ENCODE peak calls at places on chromosomes 2 and 18, in nine cellular contexts. L is CD8-positive, alpha-beta T cell; E is body of pancreas; F is GM12878; D is ovary; X is left lung; C is GM23248; Z is Peyer's patch; R is kidney. H is an unnamed sample.

GRCh38 chr2:170530803-170531564 is 184.2 kb upstream of the SP5 start:
- DNase-seq in R (no peak), F (no peak), D (no peak), C (no peak), Z (no peak), E (no peak), X (no peak), L (no peak), H (no peak)

GRCh38 chr18:66344227-66344626 is 259.7 kb downstream of the CDH19 start:
- DNase-seq in R (no peak), X (peak; percentile 33), L (no peak), Z (no peak), C (no peak), E (no peak), F (no peak), D (no peak), H (no peak)

GRCh38 chr2:177753682-177754475 is 318.7 kb downstream of the PDE11A start:
- DNase-seq in E (peak; percentile 62), X (peak; percentile 64), C (peak; percentile 78), F (no peak), D (peak; percentile 85), Z (peak; percentile 53), R (peak; percentile 87), L (no peak), H (peak; percentile 43)

GRCh38 chr18:45688113-45688512 is 35.9 kb upstream of the SLC14A1 start:
- DNase-seq in F (no peak), E (no peak), L (peak; percentile 22), D (no peak), C (peak; percentile 23), Z (no peak), X (no peak), R (no peak), H (no peak)

GRCh38 chr18:74249181-74249968 is 42.4 kb downstream of the CYB5A start:
- DNase-seq in X (no peak), C (peak; percentile 94), R (no peak), Z (no peak), D (peak; percentile 68), F (no peak), L (no peak), E (peak; percentile 54), H (no peak)

GRCh38 chr2:43486604-43487003 is 109.2 kb downstream of the THADA start:
- DNase-seq in E (peak; percentile 64), Z (no peak), X (peak; percentile 41), C (no peak), R (no peak), L (no peak), D (no peak), F (no peak), H (no peak)

GRCh38 chr2:55888941-55889340 is 34.6 kb downstream of the EFEMP1 start:
- DNase-seq in L (no peak), Z (no peak), F (no peak), X (no peak), C (peak; percentile 68), D (peak; percentile 21), E (no peak), R (no peak), H (no peak)

GRCh38 chr2:165762723-165763122 is 31.3 kb downstream of the GALNT3 start:
- DNase-seq in E (no peak), F (no peak), L (no peak), R (peak; percentile 54), Z (no peak), C (no peak), X (no peak), D (no peak), H (no peak)

GRCh38 chr2:191376981-191377629 is 131.9 kb downstream of the MYO1B start:
- DNase-seq in X (peak; percentile 84), Z (peak; percentile 60), D (peak; percentile 73), C (peak; percentile 96), L (no peak), R (peak; percentile 87), E (peak; percentile 85), F (peak; percentile 5), H (peak; percentile 73)

GRCh38 chr2:95264626-95265025 is 9.6 kb upstream of the PROM2 start:
- DNase-seq in C (peak; percentile 20), R (no peak), X (no peak), D (no peak), Z (no peak), F (no peak), E (no peak), L (no peak), H (no peak)

GRCh38 chr2:96533292-96534073 is 3.1 kb upstream of the ARID5A start:
- DNase-seq in X (peak; percentile 88), Z (peak; percentile 50), C (peak; percentile 93), L (no peak), F (no peak), E (peak; percentile 72), D (peak; percentile 86), R (peak; percentile 82), H (peak; percentile 66)

GRCh38 chr2:45199973-45200372 is 190.7 kb upstream of the SIX2 start:
- DNase-seq in L (no peak), F (no peak), D (no peak), X (no peak), Z (no peak), R (no peak), E (no peak), C (peak; percentile 84), H (no peak)

GRCh38 chr2:238509151-238509820 is 82.6 kb downstream of the ASB1 start:
- DNase-seq in R (peak; percentile 53), E (no peak), C (peak; percentile 29), D (no peak), L (no peak), F (no peak), Z (peak; percentile 11), X (no peak), H (no peak)

GRCh38 chr2:112084689-112085381 is 29.8 kb downstream of the TMEM87B start:
- DNase-seq in F (no peak), E (no peak), C (no peak), Z (no peak), R (no peak), L (no peak), D (no peak), X (no peak), H (no peak)

GRCh38 chr2:38448692-38449405 is 71.8 kb upstream of the ATL2 start:
- DNase-seq in E (no peak), Z (no peak), X (no peak), D (no peak), F (no peak), C (no peak), R (no peak), L (no peak), H (no peak)

GRCh38 chr2:224360801-224361251 is 41.1 kb downstream of the FAM124B start:
- DNase-seq in Z (no peak), L (no peak), E (no peak), C (peak; percentile 37), D (no peak), F (no peak), X (no peak), R (no peak), H (no peak)

GRCh38 chr2:161241894-161242293 is 66.3 kb upstream of the PSMD14 start:
- DNase-seq in C (no peak), R (no peak), L (no peak), X (no peak), E (no peak), Z (no peak), F (no peak), D (no peak), H (no peak)

GRCh38 chr2:207161724-207162123 is 4.0 kb downstream of the KLF7 start:
- DNase-seq in D (no peak), X (no peak), F (no peak), Z (no peak), C (peak; percentile 86), R (no peak), E (no peak), L (no peak), H (no peak)

GRCh38 chr2:26011990-26012856 is 21.7 kb upstream of the RAB10 start:
- DNase-seq in L (no peak), R (no peak), E (peak; percentile 83), Z (peak; percentile 68), C (peak; percentile 66), D (no peak), F (no peak), X (peak; percentile 83), H (peak; percentile 63)

DNA sequence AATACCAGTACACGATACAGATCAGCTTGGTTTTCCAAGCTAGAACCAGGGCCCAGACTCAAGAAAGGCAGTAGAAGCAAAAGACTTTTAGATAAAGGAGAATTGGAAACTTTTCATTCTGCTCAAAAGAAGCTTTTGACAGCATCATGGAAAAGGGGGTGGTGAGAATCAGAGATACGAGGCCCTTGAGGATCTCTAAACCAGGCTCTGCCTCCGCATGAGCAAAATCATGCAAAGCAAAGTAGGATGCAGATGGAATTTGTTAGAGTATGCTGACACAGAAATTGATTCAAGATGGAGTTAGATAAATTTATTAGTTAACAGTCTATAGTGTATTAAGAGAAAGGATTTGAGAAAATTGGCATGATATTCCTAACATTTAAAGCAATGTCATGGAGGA is 39.8 kb downstream of the FAM98A start:
- DNase-seq in X (no peak), L (no peak), D (no peak), E (no peak), R (no peak), C (no peak), Z (no peak), F (no peak), H (no peak)
- H3K4me3 ChIP-seq in X (no peak overlapping the region), L (no peak overlapping the region), D (no peak overlapping the region), E (no peak overlapping the region), R (no peak overlapping the region), C (no peak overlapping the region), Z (no peak overlapping the region), F (no peak overlapping the region), H (no peak overlapping the region)

GRCh38 chr18:71682591-71682990 is 861.6 kb downstream of the CBLN2 start:
- DNase-seq in C (no peak), R (no peak), L (no peak), Z (no peak), F (no peak), D (no peak), X (no peak), E (no peak), H (no peak)
- H3K27ac ChIP-seq in C (no peak overlapping the region), R (no peak overlapping the region), L (no peak overlapping the region), Z (no peak overlapping the region), F (no peak overlapping the region), D (no peak overlapping the region), X (no peak overlapping the region), E (no peak overlapping the region), H (no peak overlapping the region)

GRCh38 chr2:149783284-149783683 is 195.7 kb upstream of the MMADHC start:
- DNase-seq in F (no peak), X (no peak), E (no peak), L (no peak), D (no peak), R (no peak), C (no peak), Z (no peak), H (no peak)

GRCh38 chr2:149781263-149781808 is 193.8 kb upstream of the MMADHC start:
- DNase-seq in X (no peak), L (no peak), C (no peak), Z (no peak), E (no peak), F (no peak), R (no peak), D (no peak), H (no peak)

GRCh38 chr2:149787206-149787605 is 199.6 kb upstream of the MMADHC start:
- DNase-seq in R (no peak), E (no peak), Z (no peak), C (peak; percentile 31), D (no peak), X (no peak), L (no peak), F (no peak), H (no peak)

GRCh38 chr2:149782566-149782965 is 195.0 kb upstream of the MMADHC start:
- DNase-seq in R (no peak), L (no peak), D (no peak), C (peak; percentile 21), Z (no peak), F (no peak), X (no peak), E (no peak), H (no peak)
- H3K4me3 ChIP-seq in R (no peak overlapping the region), L (no peak overlapping the region), D (no peak overlapping the region), C (no peak overlapping the region), Z (no peak overlapping the region), F (no peak overlapping the region), X (no peak overlapping the region), E (no peak overlapping the region), H (no peak overlapping the region)

GRCh38 chr2:172251231-172251630 is 148.5 kb upstream of the DLX2 start:
- DNase-seq in Z (no peak), X (no peak), C (peak; percentile 78), E (no peak), L (no peak), F (no peak), D (no peak), R (no peak), H (no peak)
- H3K27ac ChIP-seq in Z (no peak overlapping the region), X (peak overlapping the region; percentile 5), C (peak overlapping the region; percentile 72), E (no peak overlapping the region), L (no peak overlapping the region), F (no peak overlapping the region), D (no peak overlapping the region), R (peak overlapping the region; percentile 7), H (no peak overlapping the region)

H was measured in transverse colon.